ENCODE peak calls at places on chromosomes 6 and 20, in nine cellular contexts. One of them, this sample, is unnamed.

GRCh38 chr6:165645919-165646318 is 17.1 kb downstream of the PDE10A start:
- DNase-seq in mammary epithelial cell: no peak
- DNase-seq in SJSA1: no peak
- DNase-seq in epithelial cell of esophagus: no peak
- DNase-seq in fibroblast of lung: no peak
- DNase-seq in GM23338: no peak
- DNase-seq in WERI-Rb-1: no peak
- DNase-seq in lower leg skin: no peak
- DNase-seq in bronchial epithelial cell: no peak
- DNase-seq in this sample: no peak

GRCh38 chr6:118509009-118509617 is 39.0 kb upstream of the PLN start:
- DNase-seq in lower leg skin: no peak
- DNase-seq in SJSA1: no peak
- DNase-seq in epithelial cell of esophagus: peak
- DNase-seq in mammary epithelial cell: no peak
- DNase-seq in fibroblast of lung: peak
- DNase-seq in bronchial epithelial cell: peak
- DNase-seq in GM23338: peak
- DNase-seq in WERI-Rb-1: peak
- DNase-seq in this sample: no peak

GRCh38 chr6:50527985-50528384 is 185.3 kb upstream of the TFAP2D start:
- DNase-seq in SJSA1: no peak
- DNase-seq in epithelial cell of esophagus: no peak
- DNase-seq in fibroblast of lung: no peak
- DNase-seq in WERI-Rb-1: no peak
- DNase-seq in GM23338: no peak
- DNase-seq in mammary epithelial cell: no peak
- DNase-seq in lower leg skin: no peak
- DNase-seq in bronchial epithelial cell: no peak
- DNase-seq in this sample: no peak

GRCh38 chr6:155493694-155494143 is 38.1 kb upstream of the NOX3 start:
- DNase-seq in lower leg skin: peak
- DNase-seq in bronchial epithelial cell: peak
- DNase-seq in epithelial cell of esophagus: peak
- DNase-seq in mammary epithelial cell: peak
- DNase-seq in WERI-Rb-1: peak
- DNase-seq in fibroblast of lung: peak
- DNase-seq in GM23338: peak
- DNase-seq in SJSA1: peak
- DNase-seq in this sample: no peak

GRCh38 chr6:84897874-84898635 is 133.7 kb upstream of the TBX18 start:
- DNase-seq in lower leg skin: no peak
- DNase-seq in bronchial epithelial cell: peak
- DNase-seq in GM23338: no peak
- DNase-seq in SJSA1: peak
- DNase-seq in epithelial cell of esophagus: peak
- DNase-seq in mammary epithelial cell: peak
- DNase-seq in fibroblast of lung: peak
- DNase-seq in WERI-Rb-1: no peak
- DNase-seq in this sample: no peak

GRCh38 chr6:74606488-74607135 is 599.2 kb downstream of the COL12A1 start:
- DNase-seq in WERI-Rb-1: no peak
- DNase-seq in lower leg skin: peak
- DNase-seq in mammary epithelial cell: peak
- DNase-seq in fibroblast of lung: peak
- DNase-seq in SJSA1: peak
- DNase-seq in epithelial cell of esophagus: peak
- DNase-seq in GM23338: peak
- DNase-seq in bronchial epithelial cell: peak
- DNase-seq in this sample: no peak

GRCh38 chr6:132937466-132937906 is 123.1 kb downstream of the RPS12 start:
- DNase-seq in lower leg skin: no peak
- DNase-seq in fibroblast of lung: peak
- DNase-seq in epithelial cell of esophagus: peak
- DNase-seq in mammary epithelial cell: peak
- DNase-seq in WERI-Rb-1: peak
- DNase-seq in GM23338: peak
- DNase-seq in SJSA1: no peak
- DNase-seq in bronchial epithelial cell: peak
- DNase-seq in this sample: peak

GRCh38 chr6:88914180-88914579 is 49.2 kb downstream of the RNGTT start:
- DNase-seq in WERI-Rb-1: no peak
- DNase-seq in SJSA1: no peak
- DNase-seq in epithelial cell of esophagus: no peak
- DNase-seq in bronchial epithelial cell: no peak
- DNase-seq in mammary epithelial cell: no peak
- DNase-seq in fibroblast of lung: peak
- DNase-seq in GM23338: peak
- DNase-seq in lower leg skin: no peak
- DNase-seq in this sample: no peak

GRCh38 chr6:70900061-70900460 is 56.8 kb downstream of the B3GAT2 start:
- DNase-seq in WERI-Rb-1: no peak
- DNase-seq in GM23338: no peak
- DNase-seq in lower leg skin: no peak
- DNase-seq in bronchial epithelial cell: no peak
- DNase-seq in mammary epithelial cell: no peak
- DNase-seq in SJSA1: no peak
- DNase-seq in epithelial cell of esophagus: no peak
- DNase-seq in fibroblast of lung: no peak
- DNase-seq in this sample: no peak

GRCh38 chr6:107714104-107714503 is 110.0 kb downstream of the SCML4 start:
- DNase-seq in mammary epithelial cell: no peak
- DNase-seq in SJSA1: no peak
- DNase-seq in GM23338: no peak
- DNase-seq in epithelial cell of esophagus: no peak
- DNase-seq in bronchial epithelial cell: no peak
- DNase-seq in WERI-Rb-1: no peak
- DNase-seq in lower leg skin: no peak
- DNase-seq in fibroblast of lung: no peak
- DNase-seq in this sample: no peak
- H3K4me3 ChIP-seq in mammary epithelial cell: no peak
- H3K4me3 ChIP-seq in SJSA1: no peak
- H3K4me3 ChIP-seq in GM23338: no peak
- H3K4me3 ChIP-seq in epithelial cell of esophagus: no peak
- H3K4me3 ChIP-seq in bronchial epithelial cell: no peak
- H3K4me3 ChIP-seq in WERI-Rb-1: no peak
- H3K4me3 ChIP-seq in lower leg skin: no peak
- H3K4me3 ChIP-seq in fibroblast of lung: no peak
- H3K4me3 ChIP-seq in this sample: no peak

GRCh38 chr20:3164043-3164762 is 4.5 kb upstream of the FASTKD5 start:
- DNase-seq in GM23338: no peak
- DNase-seq in fibroblast of lung: no peak
- DNase-seq in SJSA1: no peak
- DNase-seq in epithelial cell of esophagus: no peak
- DNase-seq in mammary epithelial cell: no peak
- DNase-seq in lower leg skin: no peak
- DNase-seq in WERI-Rb-1: no peak
- DNase-seq in bronchial epithelial cell: no peak
- DNase-seq in this sample: no peak

GRCh38 chr20:3166338-3166912 is 6.8 kb upstream of the FASTKD5 start:
- DNase-seq in epithelial cell of esophagus: no peak
- DNase-seq in bronchial epithelial cell: no peak
- DNase-seq in SJSA1: no peak
- DNase-seq in GM23338: no peak
- DNase-seq in WERI-Rb-1: no peak
- DNase-seq in lower leg skin: no peak
- DNase-seq in mammary epithelial cell: no peak
- DNase-seq in fibroblast of lung: no peak
- DNase-seq in this sample: no peak

GRCh38 chr20:3163099-3164042 is 3.7 kb upstream of the FASTKD5 start:
- DNase-seq in mammary epithelial cell: no peak
- DNase-seq in WERI-Rb-1: peak
- DNase-seq in GM23338: no peak
- DNase-seq in epithelial cell of esophagus: no peak
- DNase-seq in lower leg skin: no peak
- DNase-seq in SJSA1: no peak
- DNase-seq in bronchial epithelial cell: no peak
- DNase-seq in fibroblast of lung: no peak
- DNase-seq in this sample: no peak

GRCh38 chr20:3165473-3166337 is 6.0 kb upstream of the FASTKD5 start:
- DNase-seq in lower leg skin: no peak
- DNase-seq in SJSA1: no peak
- DNase-seq in fibroblast of lung: peak
- DNase-seq in epithelial cell of esophagus: peak
- DNase-seq in WERI-Rb-1: no peak
- DNase-seq in bronchial epithelial cell: no peak
- DNase-seq in GM23338: no peak
- DNase-seq in mammary epithelial cell: no peak
- DNase-seq in this sample: no peak

DNA sequence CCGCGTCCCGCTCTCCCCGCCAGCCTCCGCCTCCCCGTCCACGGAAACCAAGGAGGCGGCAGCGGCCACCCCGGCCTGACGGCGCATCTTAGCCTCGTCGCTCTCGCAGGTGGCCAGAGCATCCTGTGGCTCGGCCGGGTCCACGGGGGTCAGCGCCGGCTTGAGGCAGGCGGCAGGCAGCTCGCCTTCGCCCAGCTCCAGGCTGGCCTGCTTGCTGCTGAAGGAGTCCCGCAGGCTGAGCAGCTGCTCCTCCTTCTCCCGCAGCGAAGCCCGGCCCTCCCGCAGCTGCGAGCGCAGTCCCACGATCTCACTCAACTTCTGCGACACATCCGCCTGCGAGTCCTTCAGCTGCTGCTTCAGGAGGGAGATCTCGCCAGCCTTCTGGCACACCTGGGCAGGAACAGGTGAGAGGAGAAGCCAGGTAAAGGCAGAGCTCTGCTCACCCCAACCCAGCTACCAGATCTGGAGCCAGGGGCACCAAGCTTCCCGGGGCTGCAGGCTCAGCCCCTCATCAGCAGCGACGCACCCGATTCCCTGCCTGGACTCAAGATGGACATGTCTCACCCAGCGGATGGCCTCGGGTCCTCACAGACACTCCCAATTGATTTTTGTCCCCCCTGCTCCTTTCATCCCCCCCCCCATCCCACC is 5.2 kb upstream of the FASTKD5 start:
- DNase-seq in fibroblast of lung: no peak
- DNase-seq in SJSA1: no peak
- DNase-seq in bronchial epithelial cell: no peak
- DNase-seq in mammary epithelial cell: no peak
- DNase-seq in WERI-Rb-1: no peak
- DNase-seq in lower leg skin: no peak
- DNase-seq in epithelial cell of esophagus: no peak
- DNase-seq in GM23338: no peak
- DNase-seq in this sample: no peak
- H3K4me3 ChIP-seq in fibroblast of lung: no peak
- H3K4me3 ChIP-seq in SJSA1: no peak
- H3K4me3 ChIP-seq in bronchial epithelial cell: no peak
- H3K4me3 ChIP-seq in mammary epithelial cell: peak
- H3K4me3 ChIP-seq in WERI-Rb-1: no peak
- H3K4me3 ChIP-seq in lower leg skin: no peak
- H3K4me3 ChIP-seq in epithelial cell of esophagus: no peak
- H3K4me3 ChIP-seq in GM23338: no peak
- H3K4me3 ChIP-seq in this sample: no peak

DNA sequence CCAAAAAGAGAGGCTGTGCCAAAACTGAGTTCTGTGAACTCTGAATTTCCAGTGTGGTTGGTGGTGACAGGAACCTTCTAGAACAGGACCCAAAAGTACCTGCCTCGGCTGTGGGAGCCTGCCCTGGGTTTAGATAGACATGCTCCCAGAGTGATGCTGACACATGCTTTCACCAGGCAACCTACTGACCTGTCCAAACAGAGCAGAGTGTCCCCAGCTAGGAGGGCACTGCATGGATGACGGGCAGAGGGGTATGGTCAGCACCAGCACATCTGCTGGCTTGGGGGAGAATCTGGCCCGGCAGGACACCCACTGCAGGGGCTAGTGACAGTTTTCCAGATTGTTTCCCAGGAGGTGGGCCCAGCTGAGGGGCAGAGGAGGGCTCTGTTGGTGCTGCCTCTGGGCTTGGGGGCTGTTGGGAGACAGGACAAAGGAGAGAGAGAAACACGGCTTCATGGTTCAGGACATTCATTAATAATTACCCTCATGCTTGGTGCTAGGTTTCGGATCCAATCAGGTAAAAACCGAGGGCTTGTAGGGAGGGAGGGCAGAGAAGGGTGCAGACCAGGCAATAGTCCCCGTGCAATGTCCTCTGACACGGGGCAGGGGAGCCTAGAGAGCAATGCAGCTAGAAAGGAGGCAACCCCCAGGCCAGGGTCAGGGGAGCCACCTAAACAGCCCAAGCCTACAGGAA is 15.0 kb downstream of the KCNK5 start:
- DNase-seq in GM23338: no peak
- DNase-seq in bronchial epithelial cell: no peak
- DNase-seq in WERI-Rb-1: no peak
- DNase-seq in mammary epithelial cell: no peak
- DNase-seq in fibroblast of lung: no peak
- DNase-seq in lower leg skin: no peak
- DNase-seq in epithelial cell of esophagus: no peak
- DNase-seq in SJSA1: no peak
- DNase-seq in this sample: no peak
- H3K4me3 ChIP-seq in GM23338: no peak
- H3K4me3 ChIP-seq in bronchial epithelial cell: no peak
- H3K4me3 ChIP-seq in WERI-Rb-1: no peak
- H3K4me3 ChIP-seq in mammary epithelial cell: no peak
- H3K4me3 ChIP-seq in fibroblast of lung: no peak
- H3K4me3 ChIP-seq in lower leg skin: no peak
- H3K4me3 ChIP-seq in epithelial cell of esophagus: no peak
- H3K4me3 ChIP-seq in SJSA1: no peak
- H3K4me3 ChIP-seq in this sample: no peak

DNA sequence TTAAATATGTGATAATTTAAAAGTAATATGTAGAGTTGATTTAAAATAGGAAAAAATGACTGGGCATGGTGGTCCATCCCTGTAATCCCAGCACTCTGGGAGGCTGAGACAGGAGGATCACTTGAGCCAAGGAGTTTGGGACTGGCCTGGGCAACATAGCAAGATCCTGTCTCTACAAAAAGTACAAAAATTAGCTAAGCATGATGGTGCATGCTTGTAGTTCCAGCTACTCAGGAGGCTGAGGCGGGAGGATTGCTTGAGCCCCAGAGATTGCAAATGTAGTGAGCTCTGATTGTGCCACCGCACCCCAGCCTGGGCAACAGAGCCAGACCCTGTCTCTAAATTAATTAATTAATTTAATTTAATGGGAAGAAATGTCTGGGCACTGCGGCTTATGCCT is 44.2 kb upstream of the CDYL start:
- DNase-seq in fibroblast of lung: no peak
- DNase-seq in SJSA1: no peak
- DNase-seq in lower leg skin: no peak
- DNase-seq in epithelial cell of esophagus: no peak
- DNase-seq in mammary epithelial cell: no peak
- DNase-seq in GM23338: no peak
- DNase-seq in bronchial epithelial cell: no peak
- DNase-seq in WERI-Rb-1: no peak
- DNase-seq in this sample: no peak
- H3K4me3 ChIP-seq in fibroblast of lung: no peak
- H3K4me3 ChIP-seq in SJSA1: no peak
- H3K4me3 ChIP-seq in lower leg skin: no peak
- H3K4me3 ChIP-seq in epithelial cell of esophagus: no peak
- H3K4me3 ChIP-seq in mammary epithelial cell: no peak
- H3K4me3 ChIP-seq in GM23338: no peak
- H3K4me3 ChIP-seq in bronchial epithelial cell: no peak
- H3K4me3 ChIP-seq in WERI-Rb-1: no peak
- H3K4me3 ChIP-seq in this sample: no peak

GRCh38 chr20:11000416-11000815 is 326.6 kb upstream of the JAG1 start:
- DNase-seq in mammary epithelial cell: no peak
- DNase-seq in GM23338: no peak
- DNase-seq in bronchial epithelial cell: no peak
- DNase-seq in fibroblast of lung: no peak
- DNase-seq in SJSA1: no peak
- DNase-seq in epithelial cell of esophagus: no peak
- DNase-seq in lower leg skin: no peak
- DNase-seq in WERI-Rb-1: no peak
- DNase-seq in this sample: no peak
- H3K4me3 ChIP-seq in mammary epithelial cell: no peak
- H3K4me3 ChIP-seq in GM23338: no peak
- H3K4me3 ChIP-seq in bronchial epithelial cell: no peak
- H3K4me3 ChIP-seq in fibroblast of lung: no peak
- H3K4me3 ChIP-seq in SJSA1: no peak
- H3K4me3 ChIP-seq in epithelial cell of esophagus: no peak
- H3K4me3 ChIP-seq in lower leg skin: no peak
- H3K4me3 ChIP-seq in WERI-Rb-1: no peak
- H3K4me3 ChIP-seq in this sample: no peak

This sample was measured in LNCaP clone FGC.